ENCODE peak calls at places on chromosomes 2 and 18, in five cellular contexts. G is progenitor cell of endocrine pancreas; L is stimulated activated CD8-positive, alpha-beta memory T cell treated with anti-CD3 and anti-CD28 coated beads, Interleukin-15, amount 100 ng/mL, for 4 hours; A is astrocyte of the spinal cord; D is stomach. V is an unnamed sample.

GRCh38 chr2:133633851-133634250 is 65.6 kb upstream of the NCKAP5 start:
- DNase-seq in G (no peak), L (no peak), A (peak), D (no peak), V (no peak)

GRCh38 chr2:15074319-15074718 is 441.8 kb downstream of the LRATD1 start:
- DNase-seq in G (no peak), L (no peak), A (no peak), D (no peak), V (no peak)

GRCh38 chr2:234500394-234501006 is 3.6 kb upstream of the ARL4C start:
- DNase-seq in G (peak), L (peak), A (peak), D (peak), V (no peak)

GRCh38 chr2:71536311-71536710 is 83.0 kb downstream of the DYSF start:
- DNase-seq in G (no peak), L (no peak), A (no peak), D (no peak), V (no peak)

GRCh38 chr2:148719195-148719749 is 74.7 kb downstream of the EPC2 start:
- DNase-seq in G (no peak), L (no peak), A (no peak), D (no peak), V (no peak)

GRCh38 chr2:58428286-58428552 is 187.1 kb upstream of the FANCL start:
- DNase-seq in G (peak), L (no peak), A (no peak), D (no peak), V (no peak)

GRCh38 chr18:40832362-40832761 is 1122.7 kb upstream of the PIK3C3 start:
- DNase-seq in G (no peak), L (no peak), A (peak), D (no peak), V (no peak)

GRCh38 chr2:68500649-68501048 is 33.3 kb downstream of the APLF start:
- DNase-seq in G (no peak), L (no peak), A (no peak), D (no peak), V (no peak)

GRCh38 chr18:13437801-13438506 is 219.4 kb downstream of the LDLRAD4 start:
- DNase-seq in G (no peak), L (no peak), A (no peak), D (no peak), V (no peak)

V was measured in type B pancreatic cell.